ENCODE peak calls at places on chromosome 19, in seven cellular contexts. D is caudate nucleus; X is activated CD8-positive, alpha-beta memory T cell treated with anti-CD3 and anti-CD28 coated beads for 48 hours; U is H1; G is activated T-cell treated with anti-CD3 and anti-CD28 coated beads for 4 hours; T is HFFc6; Z is fibroblast of gingiva. W is an unnamed sample.

GRCh38 chr19:3665681-3666544 is 34.4 kb downstream of the PIP5K1C start:
- DNase-seq in D (peak), X (no peak), U (peak), G (peak), T (no peak), Z (no peak), W (no peak)

GRCh38 chr19:51690359-51691121 is 2.6 kb upstream of the SPACA6 start:
- DNase-seq in D (peak), X (peak), U (peak), G (peak), T (peak), Z (peak), W (peak)

GRCh38 chr19:23799321-23799720 is 40.6 kb upstream of the ZNF681 start:
- DNase-seq in D (no peak), X (no peak), U (peak), G (no peak), T (no peak), Z (no peak), W (no peak)

GRCh38 chr19:51018745-51019543 is 565 bp downstream of the KLK10 start:
- DNase-seq in D (no peak), X (no peak), U (peak), G (no peak), T (no peak), Z (no peak), W (no peak)

GRCh38 chr19:2312819-2313501 is 5.0 kb upstream of the LINGO3 start:
- DNase-seq in D (peak), X (no peak), U (peak), G (no peak), T (no peak), Z (no peak), W (no peak)

GRCh38 chr19:13152854-13153626 is 2.8 kb downstream of the IER2 start:
- DNase-seq in D (peak), X (peak), U (peak), G (peak), T (peak), Z (peak), W (no peak)

GRCh38 chr19:48102870-48103751 is 7.5 kb downstream of the PLA2G4C start:
- DNase-seq in D (no peak), X (no peak), U (peak), G (peak), T (peak), Z (no peak), W (peak)

GRCh38 chr19:45638930-45639729 is at the start of gene EML2:
- DNase-seq in D (no peak), X (peak), U (peak), G (peak), T (no peak), Z (no peak), W (no peak)

GRCh38 chr19:51181913-51182419 is 39.9 kb downstream of the SIGLEC7 start:
- DNase-seq in D (no peak), X (no peak), U (no peak), G (no peak), T (no peak), Z (no peak), W (peak)

GRCh38 chr19:40750035-40750284 is 317 bp downstream of the ACTMAP start:
- DNase-seq in D (no peak), X (no peak), U (no peak), G (no peak), T (no peak), Z (no peak), W (no peak)

GRCh38 chr19:17673937-17674799 is 14.0 kb downstream of the UNC13A start:
- DNase-seq in D (no peak), X (no peak), U (no peak), G (no peak), T (no peak), Z (no peak), W (no peak)

GRCh38 chr19:8240274-8241229 is 31.4 kb downstream of the CERS4 start:
- DNase-seq in D (peak), X (peak), U (peak), G (peak), T (peak), Z (peak), W (no peak)

GRCh38 chr19:45376045-45376724 is 5.8 kb upstream of the ERCC2 start:
- DNase-seq in D (no peak), X (no peak), U (peak), G (no peak), T (peak), Z (peak), W (peak)

GRCh38 chr19:56217039-56217949 is 15.2 kb downstream of the ZSCAN5C start:
- DNase-seq in D (no peak), X (no peak), U (peak), G (no peak), T (no peak), Z (peak), W (peak)

GRCh38 chr19:39411006-39411831 is 1.2 kb upstream of the PLEKHG2 start:
- DNase-seq in D (no peak), X (no peak), U (peak), G (no peak), T (peak), Z (peak), W (no peak)

GRCh38 chr19:50204811-50205675 is 1.6 kb downstream of the MYH14 start:
- DNase-seq in D (no peak), X (no peak), U (peak), G (no peak), T (no peak), Z (no peak), W (no peak)

GRCh38 chr19:32407004-32407992 is 1.7 kb downstream of the DPY19L3 start:
- DNase-seq in D (peak), X (no peak), U (no peak), G (no peak), T (no peak), Z (peak), W (no peak)

W was measured in iPS DF 6.9.